ENCODE peak calls at places on chromosomes 6 and 20, in six cellular contexts. One of them, this sample, is unnamed.

GRCh38 chr6:111731404-111732195 is 125.9 kb upstream of the TRAF3IP2 start:
- DNase-seq in Panc1: no peak
- DNase-seq in T1000: no peak
- DNase-seq in myocyte: peak
- DNase-seq in stimulated activated CD4-positive, alpha-beta T cell treated with anti-CD3 and anti-CD28 coated beads, Interleukin-4, amount 100 ng/mL, for 4 hours: no peak
- DNase-seq in sciatic nerve: no peak
- DNase-seq in this sample: no peak

GRCh38 chr6:97294451-97294850 is 11.4 kb upstream of the MMS22L start:
- DNase-seq in T1000: no peak
- DNase-seq in sciatic nerve: no peak
- DNase-seq in myocyte: peak
- DNase-seq in stimulated activated CD4-positive, alpha-beta T cell treated with anti-CD3 and anti-CD28 coated beads, Interleukin-4, amount 100 ng/mL, for 4 hours: no peak
- DNase-seq in Panc1: no peak
- DNase-seq in this sample: no peak

GRCh38 chr6:40477246-40478126 is 109.7 kb downstream of the LRFN2 start:
- DNase-seq in T1000: no peak
- DNase-seq in Panc1: no peak
- DNase-seq in stimulated activated CD4-positive, alpha-beta T cell treated with anti-CD3 and anti-CD28 coated beads, Interleukin-4, amount 100 ng/mL, for 4 hours: no peak
- DNase-seq in sciatic nerve: no peak
- DNase-seq in myocyte: no peak
- DNase-seq in this sample: peak

GRCh38 chr20:63970714-63971431 is 1.1 kb upstream of the ZNF512B start:
- DNase-seq in Panc1: no peak
- DNase-seq in T1000: no peak
- DNase-seq in stimulated activated CD4-positive, alpha-beta T cell treated with anti-CD3 and anti-CD28 coated beads, Interleukin-4, amount 100 ng/mL, for 4 hours: no peak
- DNase-seq in myocyte: no peak
- DNase-seq in sciatic nerve: no peak
- DNase-seq in this sample: no peak

GRCh38 chr6:30800876-30801275 is 56.5 kb upstream of the IER3 start:
- DNase-seq in myocyte: no peak
- DNase-seq in Panc1: no peak
- DNase-seq in stimulated activated CD4-positive, alpha-beta T cell treated with anti-CD3 and anti-CD28 coated beads, Interleukin-4, amount 100 ng/mL, for 4 hours: no peak
- DNase-seq in sciatic nerve: no peak
- DNase-seq in T1000: no peak
- DNase-seq in this sample: no peak

GRCh38 chr20:62727584-62728027 is 19.0 kb downstream of the NTSR1 start:
- DNase-seq in stimulated activated CD4-positive, alpha-beta T cell treated with anti-CD3 and anti-CD28 coated beads, Interleukin-4, amount 100 ng/mL, for 4 hours: no peak
- DNase-seq in T1000: no peak
- DNase-seq in sciatic nerve: no peak
- DNase-seq in Panc1: no peak
- DNase-seq in myocyte: no peak
- DNase-seq in this sample: no peak

GRCh38 chr20:62837091-62837490 is 20.2 kb downstream of the COL9A3 start:
- DNase-seq in T1000: no peak
- DNase-seq in stimulated activated CD4-positive, alpha-beta T cell treated with anti-CD3 and anti-CD28 coated beads, Interleukin-4, amount 100 ng/mL, for 4 hours: no peak
- DNase-seq in sciatic nerve: no peak
- DNase-seq in myocyte: no peak
- DNase-seq in Panc1: no peak
- DNase-seq in this sample: no peak

GRCh38 chr6:37502703-37503485 is 3.2 kb upstream of the CCDC167 start:
- DNase-seq in T1000: no peak
- DNase-seq in stimulated activated CD4-positive, alpha-beta T cell treated with anti-CD3 and anti-CD28 coated beads, Interleukin-4, amount 100 ng/mL, for 4 hours: no peak
- DNase-seq in Panc1: no peak
- DNase-seq in sciatic nerve: no peak
- DNase-seq in myocyte: no peak
- DNase-seq in this sample: peak

GRCh38 chr6:86683132-86683908 is 254.0 kb upstream of the HTR1E start:
- DNase-seq in myocyte: no peak
- DNase-seq in Panc1: no peak
- DNase-seq in sciatic nerve: no peak
- DNase-seq in T1000: no peak
- DNase-seq in stimulated activated CD4-positive, alpha-beta T cell treated with anti-CD3 and anti-CD28 coated beads, Interleukin-4, amount 100 ng/mL, for 4 hours: no peak
- DNase-seq in this sample: no peak

GRCh38 chr20:13878600-13878999 is 93.8 kb downstream of the NDUFAF5 start:
- DNase-seq in myocyte: no peak
- DNase-seq in T1000: no peak
- DNase-seq in stimulated activated CD4-positive, alpha-beta T cell treated with anti-CD3 and anti-CD28 coated beads, Interleukin-4, amount 100 ng/mL, for 4 hours: no peak
- DNase-seq in Panc1: no peak
- DNase-seq in sciatic nerve: no peak
- DNase-seq in this sample: no peak

GRCh38 chr6:39760246-39760952 is 31.8 kb upstream of the DAAM2 start:
- DNase-seq in T1000: no peak
- DNase-seq in stimulated activated CD4-positive, alpha-beta T cell treated with anti-CD3 and anti-CD28 coated beads, Interleukin-4, amount 100 ng/mL, for 4 hours: no peak
- DNase-seq in sciatic nerve: no peak
- DNase-seq in Panc1: no peak
- DNase-seq in myocyte: no peak
- DNase-seq in this sample: no peak

GRCh38 chr6:146041282-146041681 is 12.4 kb downstream of the GRM1 start:
- DNase-seq in myocyte: peak
- DNase-seq in sciatic nerve: no peak
- DNase-seq in stimulated activated CD4-positive, alpha-beta T cell treated with anti-CD3 and anti-CD28 coated beads, Interleukin-4, amount 100 ng/mL, for 4 hours: no peak
- DNase-seq in Panc1: peak
- DNase-seq in T1000: no peak
- DNase-seq in this sample: no peak

GRCh38 chr20:10647471-10647870 is 26.3 kb downstream of the JAG1 start:
- DNase-seq in T1000: no peak
- DNase-seq in stimulated activated CD4-positive, alpha-beta T cell treated with anti-CD3 and anti-CD28 coated beads, Interleukin-4, amount 100 ng/mL, for 4 hours: no peak
- DNase-seq in Panc1: no peak
- DNase-seq in myocyte: no peak
- DNase-seq in sciatic nerve: peak
- DNase-seq in this sample: no peak

GRCh38 chr6:4010682-4011081 is 68.3 kb downstream of the FAM217A start:
- DNase-seq in myocyte: no peak
- DNase-seq in T1000: no peak
- DNase-seq in stimulated activated CD4-positive, alpha-beta T cell treated with anti-CD3 and anti-CD28 coated beads, Interleukin-4, amount 100 ng/mL, for 4 hours: no peak
- DNase-seq in Panc1: no peak
- DNase-seq in sciatic nerve: no peak
- DNase-seq in this sample: no peak

GRCh38 chr20:11020712-11021111 is 346.9 kb upstream of the JAG1 start:
- DNase-seq in T1000: no peak
- DNase-seq in Panc1: no peak
- DNase-seq in myocyte: no peak
- DNase-seq in sciatic nerve: no peak
- DNase-seq in stimulated activated CD4-positive, alpha-beta T cell treated with anti-CD3 and anti-CD28 coated beads, Interleukin-4, amount 100 ng/mL, for 4 hours: no peak
- DNase-seq in this sample: no peak

GRCh38 chr6:134584809-134585528 is 267.1 kb upstream of the SGK1 start:
- DNase-seq in stimulated activated CD4-positive, alpha-beta T cell treated with anti-CD3 and anti-CD28 coated beads, Interleukin-4, amount 100 ng/mL, for 4 hours: no peak
- DNase-seq in Panc1: no peak
- DNase-seq in myocyte: no peak
- DNase-seq in T1000: no peak
- DNase-seq in sciatic nerve: no peak
- DNase-seq in this sample: peak

GRCh38 chr6:40510442-40510841 is 76.7 kb downstream of the LRFN2 start:
- DNase-seq in myocyte: no peak
- DNase-seq in Panc1: no peak
- DNase-seq in stimulated activated CD4-positive, alpha-beta T cell treated with anti-CD3 and anti-CD28 coated beads, Interleukin-4, amount 100 ng/mL, for 4 hours: no peak
- DNase-seq in T1000: no peak
- DNase-seq in sciatic nerve: no peak
- DNase-seq in this sample: no peak

GRCh38 chr6:142874676-142875075 is 70.3 kb downstream of the HIVEP2 start:
- DNase-seq in Panc1: no peak
- DNase-seq in sciatic nerve: no peak
- DNase-seq in myocyte: no peak
- DNase-seq in T1000: no peak
- DNase-seq in stimulated activated CD4-positive, alpha-beta T cell treated with anti-CD3 and anti-CD28 coated beads, Interleukin-4, amount 100 ng/mL, for 4 hours: no peak
- DNase-seq in this sample: no peak

GRCh38 chr6:7172605-7173185 is 64.9 kb downstream of the RREB1 start:
- DNase-seq in Panc1: no peak
- DNase-seq in myocyte: peak
- DNase-seq in stimulated activated CD4-positive, alpha-beta T cell treated with anti-CD3 and anti-CD28 coated beads, Interleukin-4, amount 100 ng/mL, for 4 hours: no peak
- DNase-seq in T1000: no peak
- DNase-seq in sciatic nerve: no peak
- DNase-seq in this sample: no peak

This sample was measured in NCI-H748 treated with DMSO at 0.1 percent for 48 hours.